ENCODE peak calls at places on chromosomes 3 and 15, in six cellular contexts. C is IMR-90, O is brain microvascular endothelial cell, L is fibroblast of mammary gland, Y is GM12865, G is ovary. V is an unnamed sample.

GRCh38 chr3:129651316-129652202 is 45.1 kb upstream of the PLXND1 start:
- DNase-seq in C (peak), O (peak), L (peak), Y (no peak), G (peak), V (no peak)

GRCh38 chr3:26011276-26011675 is 221.4 kb downstream of the OXSM start:
- DNase-seq in O (no peak), G (no peak), L (no peak), Y (no peak), C (no peak), V (no peak)

GRCh38 chr15:83747050-83747717 is 93.3 kb downstream of the ADAMTSL3 start:
- DNase-seq in O (peak), L (peak), C (peak), G (peak), Y (peak), V (no peak)

GRCh38 chr3:79960594-79960993 is 192.8 kb upstream of the ROBO1 start:
- DNase-seq in O (no peak), Y (no peak), L (no peak), C (no peak), G (no peak), V (no peak)

GRCh38 chr3:73563896-73564582 is 60.7 kb downstream of the PDZRN3 start:
- DNase-seq in C (peak), G (no peak), Y (no peak), O (no peak), L (peak), V (no peak)

GRCh38 chr3:182793663-182794454 is 555 bp downstream of the ATP11B start:
- DNase-seq in Y (peak), G (peak), C (peak), L (peak), O (peak), V (peak)

GRCh38 chr3:29373016-29373690 is 92.3 kb downstream of the RBMS3 start:
- DNase-seq in L (peak), G (no peak), C (peak), O (peak), Y (no peak), V (no peak)

GRCh38 chr3:107798381-107798780 is 275.6 kb downstream of the BBX start:
- DNase-seq in Y (no peak), L (no peak), C (peak), O (peak), G (no peak), V (no peak)

GRCh38 chr15:92725171-92725570 is 69.6 kb upstream of the FAM174B start:
- DNase-seq in G (no peak), Y (no peak), L (no peak), O (no peak), C (no peak), V (no peak)

GRCh38 chr3:180980612-180981011 is 8.9 kb downstream of the DNAJC19 start:
- DNase-seq in O (no peak), C (peak), G (no peak), L (peak), Y (no peak), V (no peak)

GRCh38 chr3:195033531-195034091 is 237.3 kb downstream of the XXYLT1 start:
- DNase-seq in Y (no peak), O (no peak), C (no peak), L (no peak), G (no peak), V (no peak)

GRCh38 chr3:76505202-76505875 is 534.6 kb upstream of the ROBO2 start:
- DNase-seq in L (no peak), G (no peak), Y (no peak), C (no peak), O (peak), V (no peak)

GRCh38 chr15:76954744-76955143 is 23.2 kb downstream of the RCN2 start:
- DNase-seq in O (no peak), L (no peak), G (no peak), C (peak), Y (no peak), V (no peak)

GRCh38 chr15:78808550-78808949 is 2.7 kb downstream of the ADAMTS7 start:
- DNase-seq in C (peak), O (peak), Y (peak), G (no peak), L (peak), V (peak)

GRCh38 chr3:112302881-112303761 is 9.1 kb upstream of the SLC9C1 start:
- DNase-seq in C (peak), L (peak), O (no peak), Y (peak), G (no peak), V (peak)

GRCh38 chr3:186953011-186953487 is 22.7 kb downstream of the ST6GAL1 start:
- DNase-seq in C (peak), O (peak), Y (peak), L (no peak), G (no peak), V (peak)

GRCh38 chr3:189324538-189325138 is 152.9 kb downstream of the TPRG1 start:
- DNase-seq in G (no peak), Y (peak), L (peak), C (peak), O (peak), V (peak)

GRCh38 chr3:46913644-46914043 is 36.1 kb downstream of the PTH1R start:
- DNase-seq in C (peak), Y (no peak), L (peak), O (peak), G (no peak), V (no peak)

GRCh38 chr15:39411102-39411989 is 169.5 kb upstream of the THBS1 start:
- DNase-seq in C (no peak), Y (peak), L (peak), G (no peak), O (no peak), V (peak)

DNA sequence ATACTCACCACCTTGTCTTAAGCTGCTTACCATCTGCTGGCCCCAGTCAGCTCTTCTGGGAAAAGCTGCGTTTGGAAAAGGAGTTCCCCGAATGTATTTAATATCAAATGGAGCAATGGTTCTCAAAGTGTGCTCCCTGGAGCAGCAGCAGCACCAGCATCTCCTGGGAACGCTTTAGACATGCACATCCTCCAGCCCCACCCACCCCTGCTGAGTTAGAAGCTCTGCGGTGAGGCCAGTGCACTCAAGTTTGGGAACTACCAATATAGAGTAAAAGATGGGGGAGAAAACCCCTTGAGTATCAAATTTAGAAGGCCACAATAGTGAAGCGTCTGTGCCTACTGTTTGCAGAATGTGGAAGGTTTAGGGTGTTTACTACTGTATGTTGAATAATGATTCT is 124.0 kb upstream of the TOPAZ1 start:
- DNase-seq in O (no peak), L (no peak), C (no peak), G (no peak), Y (no peak), V (no peak)
- TF ChIP-seq CTCF in O (no peak), L (no peak), C (no peak), G (no peak), Y (no peak), V (no peak)

DNA sequence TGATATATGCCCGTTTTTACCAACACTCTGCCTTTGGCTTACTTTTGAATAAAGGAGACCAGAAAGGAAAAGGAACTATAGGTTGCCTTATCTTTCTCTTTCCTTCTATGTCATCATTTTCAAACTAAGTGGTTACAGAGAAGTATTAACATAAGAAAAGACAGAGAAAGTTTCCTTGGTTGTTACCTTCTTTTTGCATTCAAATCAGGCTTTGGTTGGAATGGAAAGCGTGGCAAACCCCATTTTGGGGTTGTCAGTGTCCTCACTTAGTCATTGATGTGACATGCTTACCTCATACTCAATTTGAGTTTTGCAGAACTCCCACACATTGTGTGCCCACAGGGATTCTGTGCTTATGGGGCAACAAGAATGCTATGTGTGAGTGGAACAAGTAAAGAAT is 3.7 kb upstream of the THRB start:
- DNase-seq in C (no peak), G (no peak), O (no peak), L (no peak), Y (no peak), V (peak)
- TF ChIP-seq CTCF in C (no peak), G (no peak), O (no peak), L (no peak), Y (no peak), V (no peak)

DNA sequence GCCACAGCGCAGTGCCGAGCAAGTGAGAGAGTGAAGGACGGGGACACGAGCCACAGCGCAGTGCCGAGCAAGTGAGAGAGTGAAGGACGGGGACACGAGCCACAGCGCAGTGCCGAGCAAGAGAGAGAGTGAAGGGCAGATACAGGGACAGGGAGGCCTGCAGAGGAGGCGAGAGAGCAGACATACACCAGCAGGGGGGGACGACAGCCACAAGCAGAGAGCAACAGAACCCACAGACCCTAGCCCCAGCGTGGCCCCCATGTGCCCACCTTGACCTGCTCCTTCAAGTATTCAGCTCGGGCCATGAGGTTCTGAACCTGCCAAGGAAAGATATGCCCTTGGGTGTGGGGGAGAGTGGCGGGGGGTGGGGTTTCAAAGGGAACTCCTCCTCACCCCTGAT is 5.5 kb downstream of the ULK3 start:
- DNase-seq in Y (no peak), G (no peak), L (no peak), C (no peak), O (no peak), V (peak)
- TF ChIP-seq CTCF in Y (no peak), G (no peak), L (no peak), C (no peak), O (no peak), V (no peak)

GRCh38 chr15:69744421-69745162 is 292.0 kb downstream of the RPLP1 start:
- DNase-seq in L (no peak), Y (no peak), G (no peak), O (no peak), C (no peak), V (no peak)
- TF ChIP-seq CTCF in L (no peak), Y (no peak), G (no peak), O (no peak), C (no peak), V (no peak)

GRCh38 chr3:154236331-154236730 is 88.0 kb downstream of the DHX36 start:
- DNase-seq in C (no peak), G (no peak), Y (no peak), L (no peak), O (no peak), V (no peak)
- TF ChIP-seq CTCF in C (no peak), G (no peak), Y (no peak), L (no peak), O (no peak), V (no peak)

GRCh38 chr3:10988991-10989484 is 3.5 kb upstream of the SLC6A1 start:
- DNase-seq in O (no peak), G (no peak), Y (no peak), L (no peak), C (no peak), V (no peak)

GRCh38 chr3:10993729-10994065 is 1.1 kb downstream of the SLC6A1 start:
- DNase-seq in L (no peak), G (no peak), O (no peak), C (no peak), Y (no peak), V (no peak)

GRCh38 chr3:10992946-10993728 is 589 bp downstream of the SLC6A1 start:
- DNase-seq in G (no peak), O (no peak), L (no peak), Y (no peak), C (no peak), V (no peak)

GRCh38 chr3:10994311-10994710 is 1.8 kb downstream of the SLC6A1 start:
- DNase-seq in C (no peak), Y (no peak), L (no peak), G (no peak), O (no peak), V (no peak)

DNA sequence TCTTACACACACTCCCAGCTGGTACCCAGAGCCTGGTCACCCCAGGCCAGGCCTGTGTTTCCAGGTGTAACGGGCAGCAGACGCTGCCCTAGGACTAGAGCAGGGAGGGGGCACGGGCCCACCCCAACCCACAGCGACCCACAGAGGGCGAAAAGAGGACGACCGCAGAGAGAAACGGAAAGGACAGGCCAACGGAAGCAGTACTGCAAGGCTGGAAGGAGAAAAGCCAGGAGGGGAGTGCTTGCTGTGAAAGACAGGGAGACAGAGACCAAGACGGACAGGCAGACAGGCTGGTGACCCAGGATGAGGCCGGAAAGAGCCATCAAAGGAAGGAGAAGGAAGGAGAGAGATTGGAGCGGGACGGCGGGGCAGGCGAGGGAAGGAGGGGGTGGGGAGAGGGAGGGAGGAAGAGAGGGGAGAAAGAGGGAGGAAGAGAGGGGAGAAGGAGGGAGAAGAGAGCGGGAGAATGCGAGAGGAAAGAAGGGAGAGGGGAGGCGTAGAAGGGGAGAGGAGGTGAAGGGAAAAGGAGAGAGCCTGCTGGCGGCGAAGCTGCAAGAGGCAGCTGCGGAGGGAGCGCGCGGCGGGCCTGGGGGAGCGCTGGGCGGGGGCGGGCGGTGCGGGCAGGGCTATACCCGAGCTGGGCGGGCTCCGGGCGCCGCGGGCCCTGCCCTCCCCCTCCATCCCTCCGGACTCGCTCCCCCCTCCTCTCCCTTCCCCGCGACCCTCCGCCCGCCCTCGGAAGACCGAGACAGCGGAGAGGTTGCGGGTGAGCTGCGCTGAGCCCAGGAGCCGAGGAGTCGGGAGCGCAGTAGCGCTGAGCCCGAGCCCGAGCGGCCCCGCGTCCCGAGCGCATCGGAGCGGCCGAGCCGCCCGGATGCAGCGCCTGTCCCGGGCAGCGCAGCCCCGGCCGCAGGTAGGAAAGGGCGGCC is at the start of gene SLC6A1:
- DNase-seq in O (no peak), L (no peak), Y (no peak), C (no peak), G (peak), V (no peak)
- TF ChIP-seq CTCF in O (peak), L (no peak), Y (no peak), C (no peak), G (no peak), V (no peak)

DNA sequence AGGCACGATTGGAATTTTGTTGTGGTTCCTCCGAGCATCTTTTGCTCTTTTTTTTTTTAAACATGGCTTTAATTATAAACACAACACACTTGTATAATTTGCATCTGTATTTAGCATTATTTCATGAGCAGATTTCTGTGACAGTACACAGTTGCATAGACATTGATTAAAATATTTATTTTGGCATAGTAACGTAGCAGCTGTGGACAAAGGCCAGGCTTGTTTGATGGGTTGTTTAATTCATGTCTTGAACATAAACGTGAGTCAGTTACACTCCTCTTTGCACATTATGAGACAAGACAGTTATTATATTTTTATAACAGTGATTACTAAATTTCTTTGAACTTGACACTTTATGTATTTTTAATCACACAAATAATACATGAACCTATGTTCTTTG is 182.5 kb downstream of the CACNA2D3 start:
- DNase-seq in O (no peak), L (no peak), C (no peak), Y (no peak), G (no peak), V (no peak)
- TF ChIP-seq CTCF in O (no peak), L (no peak), C (no peak), Y (no peak), G (no peak), V (no peak)

DNA sequence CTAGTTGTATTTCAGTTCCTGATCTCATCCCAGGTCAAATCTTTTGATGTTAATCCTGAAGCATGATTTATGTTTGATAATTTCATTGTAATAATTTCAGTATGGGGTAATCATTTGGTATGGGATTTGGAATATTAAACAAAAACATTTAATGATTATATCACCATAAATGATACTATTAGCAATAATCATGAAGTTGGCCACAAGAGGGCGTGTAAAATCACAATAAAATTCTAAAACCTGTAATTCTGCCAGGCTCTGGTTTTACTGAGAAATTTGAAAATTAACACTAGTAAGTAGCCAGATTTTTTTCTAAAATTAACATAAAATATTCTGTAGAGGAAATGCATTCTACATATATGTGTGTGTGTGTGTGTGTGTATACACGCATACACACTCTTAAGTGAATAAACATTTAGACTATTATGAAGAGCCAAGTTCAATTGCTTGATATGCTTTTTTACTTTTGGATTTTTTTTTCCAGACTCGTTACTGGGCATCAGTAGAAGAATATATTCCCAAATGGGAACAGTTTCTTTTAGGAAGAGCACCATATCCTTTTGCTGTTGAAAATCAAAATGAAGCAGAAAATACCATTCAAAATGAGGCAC is 40.5 kb downstream of the FEZF2 start:
- DNase-seq in O (peak), C (peak), G (no peak), L (peak), Y (peak), V (no peak)
- TF ChIP-seq CTCF in O (peak), C (peak), G (no peak), L (peak), Y (peak), V (peak)

DNA sequence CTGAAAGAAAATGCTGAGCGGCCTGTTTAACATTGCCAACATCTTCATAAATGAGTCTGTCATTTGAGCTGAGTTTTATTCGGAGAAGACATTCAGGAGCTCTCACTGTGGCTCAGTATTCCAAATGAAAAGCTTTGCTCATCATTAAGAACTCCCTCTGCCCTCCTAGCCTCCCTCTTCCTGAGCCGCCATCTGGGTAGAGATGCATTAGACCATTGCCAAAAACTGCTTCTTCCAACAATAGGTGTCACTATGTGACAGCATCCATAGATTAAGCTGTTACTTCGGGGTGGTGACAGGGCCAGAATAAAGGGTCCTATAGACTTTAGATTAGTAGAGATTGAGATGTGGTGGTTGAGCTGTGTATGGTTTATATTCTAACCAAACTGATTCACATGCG is 501.4 kb upstream of the NR2F2 start:
- DNase-seq in O (no peak), L (no peak), C (no peak), G (no peak), Y (no peak), V (no peak)
- TF ChIP-seq CTCF in O (no peak), L (no peak), C (no peak), G (no peak), Y (no peak), V (no peak)

V was measured in activated CD8-positive, alpha-beta T cell treated with anti-CD3 and anti-CD28 coated beads for 36 hours.